ENCODE peak calls at places on chromosomes 2 and 18, in eight cellular contexts. Y is GM12878, H is endothelial cell of umbilical vein, T is H1, M is spleen, Z is sigmoid colon, V is GM23338, J is vagina. Q is an unnamed sample.

GRCh38 chr2:12300019-12300602 is 416.6 kb upstream of the TRIB2 start:
- DNase-seq in Y (no peak), H (peak), T (no peak), M (no peak), Z (no peak), V (no peak), J (no peak), Q (no peak)

GRCh38 chr2:196823750-196824149 is 14.6 kb upstream of the C2orf66 start:
- DNase-seq in Y (no peak), H (peak), T (no peak), M (no peak), Z (no peak), V (no peak), J (no peak), Q (no peak)

GRCh38 chr2:98483257-98483861 is 38.7 kb downstream of the INPP4A start:
- DNase-seq in Y (peak), H (no peak), T (no peak), M (peak), Z (peak), V (no peak), J (no peak), Q (no peak)

GRCh38 chr2:149363953-149364352 is 33.6 kb downstream of the LYPD6 start:
- DNase-seq in Y (no peak), H (no peak), T (no peak), M (no peak), Z (no peak), V (no peak), J (no peak), Q (no peak)

GRCh38 chr2:141200191-141200590 is 930.6 kb downstream of the LRP1B start:
- DNase-seq in Y (no peak), H (no peak), T (no peak), M (no peak), Z (no peak), V (no peak), J (no peak), Q (no peak)

GRCh38 chr2:26245231-26245732 is 543 bp downstream of the HADHB start:
- DNase-seq in Y (peak), H (no peak), T (no peak), M (peak), Z (peak), V (peak), J (no peak), Q (peak)

GRCh38 chr2:58620127-58620526 is 379.0 kb upstream of the FANCL start:
- DNase-seq in Y (no peak), H (peak), T (no peak), M (no peak), Z (no peak), V (no peak), J (no peak), Q (no peak)

GRCh38 chr2:96259497-96259921 is 6.3 kb downstream of the TMEM127 start:
- DNase-seq in Y (no peak), H (no peak), T (no peak), M (no peak), Z (peak), V (no peak), J (no peak), Q (peak)

GRCh38 chr2:149342509-149342908 is 12.1 kb downstream of the LYPD6 start:
- DNase-seq in Y (no peak), H (no peak), T (no peak), M (no peak), Z (no peak), V (no peak), J (no peak), Q (no peak)

GRCh38 chr2:212863185-212863588 is 288.2 kb downstream of the IKZF2 start:
- DNase-seq in Y (peak), H (peak), T (peak), M (peak), Z (no peak), V (peak), J (no peak), Q (peak)

GRCh38 chr2:241000831-241001321 is 2.5 kb downstream of the SNED1 start:
- DNase-seq in Y (no peak), H (no peak), T (peak), M (peak), Z (peak), V (no peak), J (no peak), Q (peak)

GRCh38 chr2:45169339-45170190 is 160.3 kb upstream of the SIX2 start:
- DNase-seq in Y (no peak), H (peak), T (peak), M (no peak), Z (no peak), V (peak), J (no peak), Q (no peak)

GRCh38 chr18:565562-566061 is 14.6 kb upstream of the CETN1 start:
- DNase-seq in Y (no peak), H (no peak), T (no peak), M (no peak), Z (no peak), V (no peak), J (no peak), Q (no peak)

GRCh38 chr2:42079737-42080287 is 32.0 kb downstream of the PKDCC start:
- DNase-seq in Y (no peak), H (no peak), T (no peak), M (no peak), Z (no peak), V (no peak), J (no peak), Q (no peak)

GRCh38 chr2:231321556-231322334 is 73.8 kb upstream of the B3GNT7 start:
- DNase-seq in Y (no peak), H (no peak), T (peak), M (peak), Z (peak), V (no peak), J (no peak), Q (peak)

GRCh38 chr18:7234061-7234460 is 3.2 kb downstream of the LRRC30 start:
- DNase-seq in Y (no peak), H (no peak), T (no peak), M (no peak), Z (no peak), V (no peak), J (no peak), Q (no peak)

GRCh38 chr2:14451312-14451711 is 181.2 kb upstream of the LRATD1 start:
- DNase-seq in Y (no peak), H (no peak), T (no peak), M (no peak), Z (no peak), V (peak), J (no peak), Q (no peak)

GRCh38 chr2:103963331-103963730 is 890.6 kb upstream of the POU3F3 start:
- DNase-seq in Y (no peak), H (no peak), T (no peak), M (no peak), Z (no peak), V (no peak), J (no peak), Q (no peak)

GRCh38 chr18:60684843-60685513 is 312.4 kb upstream of the MC4R start:
- DNase-seq in Y (no peak), H (peak), T (no peak), M (no peak), Z (no peak), V (peak), J (no peak), Q (no peak)

GRCh38 chr18:74796928-74797576 is 199.4 kb downstream of the ZNF407 start:
- DNase-seq in Y (peak), H (no peak), T (no peak), M (no peak), Z (no peak), V (no peak), J (no peak), Q (no peak)

GRCh38 chr18:32289480-32290075 is 99.7 kb downstream of the MEP1B start:
- DNase-seq in Y (no peak), H (peak), T (peak), M (no peak), Z (no peak), V (peak), J (no peak), Q (peak)

GRCh38 chr2:169247231-169247630 is 115.1 kb downstream of the LRP2 start:
- DNase-seq in Y (no peak), H (no peak), T (no peak), M (no peak), Z (no peak), V (no peak), J (no peak), Q (no peak)

GRCh38 chr2:223835701-223836532 is 1.5 kb downstream of the AP1S3 start:
- DNase-seq in Y (peak), H (no peak), T (no peak), M (peak), Z (no peak), V (peak), J (no peak), Q (no peak)

GRCh38 chr2:159982270-159982669 is 80.1 kb downstream of the PLA2R1 start:
- DNase-seq in Y (no peak), H (peak), T (no peak), M (no peak), Z (peak), V (no peak), J (no peak), Q (no peak)

GRCh38 chr2:216507220-216508143 is 8.8 kb downstream of the RPL37A start:
- DNase-seq in Y (no peak), H (no peak), T (no peak), M (no peak), Z (no peak), V (no peak), J (no peak), Q (no peak)

GRCh38 chr2:239985356-239985755 is 39.8 kb downstream of the NDUFA10 start:
- DNase-seq in Y (no peak), H (no peak), T (no peak), M (no peak), Z (no peak), V (no peak), J (no peak), Q (no peak)

GRCh38 chr2:121086450-121086849 is 198.6 kb downstream of the TFCP2L1 start:
- DNase-seq in Y (no peak), H (no peak), T (no peak), M (no peak), Z (no peak), V (no peak), J (no peak), Q (no peak)

GRCh38 chr2:220226076-220226475 is 598.6 kb downstream of the SLC4A3 start:
- DNase-seq in Y (no peak), H (no peak), T (no peak), M (no peak), Z (no peak), V (no peak), J (no peak), Q (no peak)

GRCh38 chr2:220226541-220226940 is 599.1 kb downstream of the SLC4A3 start:
- DNase-seq in Y (no peak), H (no peak), T (no peak), M (no peak), Z (no peak), V (no peak), J (no peak), Q (no peak)

GRCh38 chr2:220227272-220227920 is 600.0 kb downstream of the SLC4A3 start:
- DNase-seq in Y (no peak), H (no peak), T (no peak), M (no peak), Z (no peak), V (no peak), J (no peak), Q (no peak)

GRCh38 chr2:220221904-220222495 is 594.6 kb downstream of the SLC4A3 start:
- DNase-seq in Y (no peak), H (no peak), T (no peak), M (no peak), Z (no peak), V (no peak), J (no peak), Q (no peak)

DNA sequence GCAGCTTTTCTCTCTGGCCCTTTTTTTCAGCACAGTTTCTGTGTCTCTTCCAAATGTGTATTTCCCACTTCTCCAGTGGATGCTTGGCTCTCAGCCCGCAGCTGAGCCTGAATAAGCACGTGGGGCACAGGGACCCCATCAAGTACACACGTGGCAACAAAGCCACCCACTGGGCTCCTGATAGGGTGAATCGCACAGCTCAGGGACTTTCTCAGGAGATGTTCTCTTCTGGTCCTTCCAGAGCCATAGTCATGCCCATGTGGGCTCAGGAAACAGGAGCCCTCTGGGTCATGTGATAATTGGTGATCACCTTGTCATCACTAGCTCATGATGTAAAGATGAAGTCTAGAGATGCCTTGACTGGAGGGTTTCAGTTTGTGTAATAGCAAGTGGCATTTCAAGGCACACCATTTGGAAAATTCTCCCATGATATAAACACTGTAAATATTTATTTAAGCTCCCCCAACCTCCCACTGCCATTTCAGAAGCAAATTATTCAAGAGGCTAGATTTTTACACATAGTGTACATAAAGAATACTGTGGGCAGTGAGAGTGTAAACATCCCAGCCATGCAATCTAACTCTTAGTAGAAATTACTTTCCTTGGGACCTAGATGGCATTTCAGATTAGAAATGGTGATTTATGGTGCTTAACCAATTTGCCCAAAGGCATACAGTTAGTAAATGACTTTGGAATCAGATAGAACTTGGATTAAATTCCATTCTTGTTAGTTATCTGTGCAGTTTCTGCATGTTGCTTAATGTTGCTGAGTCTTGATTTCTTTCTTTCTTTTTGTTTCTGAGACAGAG is 597.5 kb downstream of the SLC4A3 start:
- DNase-seq in Y (no peak), H (no peak), T (no peak), M (no peak), Z (no peak), V (no peak), J (no peak), Q (no peak)
- TF ChIP-seq POLR2AphosphoS5 in Y (no peak), H (no peak), T (no peak), M (no peak), Z (no peak), V (no peak), J (no peak), Q (no peak)

GRCh38 chr2:184597996-184598312 is 375 bp upstream of the ZNF804A start:
- DNase-seq in Y (no peak), H (no peak), T (no peak), M (no peak), Z (no peak), V (peak), J (no peak), Q (no peak)
- H3K27ac ChIP-seq in Y (no peak), H (peak), T (no peak), M (no peak), Z (peak), V (no peak), J (peak), Q (peak)

DNA sequence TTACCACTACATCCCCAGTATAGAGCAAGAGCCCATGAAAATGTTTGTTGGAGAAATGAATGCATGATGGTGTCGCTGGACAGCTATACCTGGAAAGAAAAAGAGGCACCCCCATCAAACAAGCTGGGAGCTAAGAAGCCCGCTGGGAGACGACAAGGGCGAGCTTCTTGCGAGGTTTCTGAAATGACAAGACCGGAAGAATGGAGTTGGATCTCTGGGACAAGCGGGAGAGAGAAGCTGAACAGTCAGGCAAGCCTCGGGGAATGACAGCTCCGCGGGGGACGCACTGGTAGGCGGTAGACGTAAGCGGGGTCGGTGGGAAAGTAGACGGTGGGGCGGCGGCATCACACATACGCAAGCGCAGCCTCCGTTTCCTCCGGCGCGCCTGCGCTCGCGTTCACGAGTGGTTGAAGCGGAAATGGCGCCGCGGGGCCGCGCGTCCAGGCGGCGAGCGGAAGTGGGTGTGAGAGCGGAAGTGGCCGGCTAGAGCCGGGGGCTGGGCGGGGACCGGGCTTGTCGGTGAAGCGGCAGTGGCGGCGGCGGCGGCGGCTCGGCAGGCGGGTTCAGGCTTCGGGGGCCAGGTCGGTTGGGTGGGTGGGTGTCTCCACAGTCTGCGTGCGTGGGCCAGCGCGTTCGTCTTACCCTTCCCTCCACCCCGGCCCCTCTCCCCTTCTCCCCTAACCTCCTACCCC is at the start of gene ARPC2:
- DNase-seq in Y (peak), H (peak), T (peak), M (peak), Z (peak), V (peak), J (peak), Q (peak)
- TF ChIP-seq POLR2AphosphoS5 in Y (peak), H (peak), T (peak), M (peak), Z (peak), V (peak), J (peak), Q (peak)

GRCh38 chr2:191009541-191010374 is 4.2 kb downstream of the STAT1 start:
- DNase-seq in Y (no peak), H (no peak), T (no peak), M (no peak), Z (no peak), V (no peak), J (no peak), Q (no peak)
- H3K27ac ChIP-seq in Y (no peak), H (no peak), T (no peak), M (no peak), Z (no peak), V (no peak), J (no peak), Q (no peak)

DNA sequence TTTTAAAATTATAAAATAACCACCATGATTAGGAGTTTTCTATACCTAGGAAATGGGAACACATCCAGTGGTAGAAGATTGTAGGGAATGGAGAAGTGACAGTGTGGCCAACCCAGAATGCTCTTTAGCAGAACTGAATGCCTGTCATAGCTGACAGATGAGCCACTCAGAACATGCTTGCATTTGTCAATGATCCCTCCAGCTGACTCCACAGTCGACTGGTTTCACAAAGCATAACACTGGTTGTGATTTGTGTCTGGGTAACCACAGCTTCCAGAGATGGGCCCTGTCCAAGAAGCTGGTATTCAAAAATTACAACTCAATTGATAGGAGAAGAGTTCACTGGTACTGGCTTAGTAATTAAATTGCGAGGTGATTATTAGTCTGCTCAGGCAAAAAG is 9.0 kb upstream of the CTIF start:
- DNase-seq in Y (no peak), H (no peak), T (no peak), M (no peak), Z (no peak), V (no peak), J (no peak), Q (no peak)
- TF ChIP-seq POLR2AphosphoS5 in Y (no peak), H (no peak), T (no peak), M (no peak), Z (no peak), V (no peak), J (no peak), Q (no peak)

Q was measured in stomach.